ENCODE peak calls at places on chromosomes 6 and 20, in nine cellular contexts. L is esophagus squamous epithelium, M is germinal center, F is NCI-H2029, I is MM.1S, O is NCI-H524, P is D341Med, R is activated T-cell treated with anti-CD3 and anti-CD28 coated beads for 1 hour, K is AML-193. Z is an unnamed sample.

GRCh38 chr6:42249279-42249678 is 31.6 kb upstream of the MRPS10 start:
- DNase-seq in F (no peak), L (no peak), M (no peak), P (no peak), R (no peak), I (no peak), K (no peak), O (peak; percentile 9), Z (no peak)

GRCh38 chr20:58716476-58717277 is 24.1 kb downstream of the NPEPL1 start:
- DNase-seq in M (no peak), K (no peak), I (no peak), R (no peak), L (no peak), O (no peak), P (peak; percentile 34), F (no peak), Z (peak; percentile 67)

GRCh38 chr6:5261545-5262109 is 314 bp downstream of the FARS2 start:
- DNase-seq in F (no peak), I (no peak), M (no peak), O (no peak), R (no peak), P (no peak), K (no peak), L (no peak), Z (peak; percentile 7)

GRCh38 chr20:62736026-62736406 is 27.4 kb downstream of the NTSR1 start:
- DNase-seq in F (no peak), M (no peak), R (no peak), I (no peak), O (no peak), P (no peak), K (no peak), L (no peak), Z (no peak)

GRCh38 chr6:159874475-159874874 is 16.3 kb upstream of the MAS1 start:
- DNase-seq in K (no peak), P (no peak), M (no peak), O (no peak), I (no peak), F (peak; percentile 18), R (no peak), L (no peak), Z (no peak)

GRCh38 chr20:16566080-16566479 is 7.2 kb downstream of the KIF16B start:
- DNase-seq in O (no peak), L (no peak), I (no peak), P (no peak), F (no peak), K (no peak), R (no peak), M (no peak), Z (no peak)

GRCh38 chr6:155493694-155494143 is 38.1 kb upstream of the NOX3 start:
- DNase-seq in L (no peak), I (peak; percentile 24), P (no peak), F (no peak), K (no peak), O (no peak), M (peak; percentile 33), R (no peak), Z (peak; percentile 21)

GRCh38 chr6:2028457-2029038 is 216.9 kb downstream of the GMDS start:
- DNase-seq in R (no peak), L (no peak), P (no peak), F (peak; percentile 22), M (peak; percentile 47), O (no peak), I (no peak), K (peak; percentile 70), Z (no peak)

GRCh38 chr20:34703573-34704176 is 469 bp upstream of the TP53INP2 start:
- DNase-seq in O (peak; percentile 59), P (no peak), F (peak; percentile 15), I (peak; percentile 30), L (no peak), M (no peak), R (peak; percentile 6), K (no peak), Z (peak; percentile 46)

GRCh38 chr20:61170521-61170920 is 81.5 kb upstream of the CDH4 start:
- DNase-seq in M (no peak), F (no peak), I (no peak), P (no peak), O (no peak), R (no peak), L (no peak), K (no peak), Z (no peak)